ENCODE peak calls at places on chromosomes 12 and 14, in ten cellular contexts. T is mesenchymal stem cell; J is SJSA1; F is NB4; M is A172; Y is NT2/D1; S is cardiac muscle cell; K is SW480; E is CD8-positive, alpha-beta T cell; H is NCI-H446 treated with DMSO at 0.1 percent for 48 hours. W is an unnamed sample.

GRCh38 chr12:108442910-108443309 is 72.2 kb upstream of the FICD start:
- DNase-seq in E (no peak), K (no peak), Y (no peak), F (no peak), T (no peak), H (no peak), J (no peak), M (no peak), S (no peak), W (no peak)

GRCh38 chr12:123898673-123899072 is 74.0 kb downstream of the CCDC92 start:
- DNase-seq in T (no peak), F (no peak), S (no peak), M (no peak), H (no peak), J (no peak), Y (no peak), K (no peak), E (no peak), W (no peak)

GRCh38 chr14:51368721-51369163 is 128.7 kb downstream of the TMX1 start:
- DNase-seq in J (peak), F (no peak), E (no peak), Y (no peak), K (no peak), H (no peak), T (peak), M (peak), S (peak), W (no peak)

GRCh38 chr12:108157856-108158255 is 28.8 kb downstream of the WSCD2 start:
- DNase-seq in Y (no peak), M (no peak), K (no peak), F (no peak), E (no peak), S (no peak), H (no peak), T (no peak), J (no peak), W (no peak)

GRCh38 chr14:27040552-27040951 is 442.7 kb upstream of the NOVA1 start:
- DNase-seq in F (no peak), J (no peak), K (no peak), S (no peak), H (no peak), Y (no peak), M (peak), E (no peak), T (no peak), W (no peak)

GRCh38 chr14:76759589-76759988 is 1.7 kb upstream of the VASH1 start:
- DNase-seq in T (no peak), F (no peak), K (no peak), Y (no peak), H (no peak), S (no peak), E (no peak), J (no peak), M (no peak), W (no peak)

GRCh38 chr12:30416631-30417030 is 279.0 kb downstream of the IPO8 start:
- DNase-seq in M (no peak), H (no peak), K (no peak), F (no peak), Y (no peak), J (no peak), T (no peak), S (no peak), E (no peak), W (no peak)

GRCh38 chr14:69246331-69246730 is 13.6 kb upstream of the GALNT16 start:
- DNase-seq in E (no peak), M (no peak), H (no peak), F (no peak), K (no peak), Y (no peak), S (no peak), J (no peak), T (no peak), W (no peak)

GRCh38 chr12:124833693-124834122 is 30.0 kb downstream of the SCARB1 start:
- DNase-seq in M (peak), F (no peak), S (peak), T (no peak), Y (peak), H (no peak), J (no peak), K (no peak), E (no peak), W (no peak)

GRCh38 chr14:31207746-31208545 is at the start of gene HECTD1:
- DNase-seq in F (peak), Y (peak), T (peak), M (peak), K (peak), S (peak), E (peak), J (peak), H (peak), W (peak)

GRCh38 chr12:113030875-113031525 is 25.5 kb upstream of the DTX1 start:
- DNase-seq in Y (peak), S (peak), H (peak), F (peak), E (no peak), J (peak), K (peak), T (peak), M (peak), W (peak)

GRCh38 chr12:76113800-76114757 is 29.6 kb upstream of the NAP1L1 start:
- DNase-seq in H (no peak), E (no peak), F (no peak), T (peak), J (no peak), S (peak), M (no peak), K (no peak), Y (no peak), W (no peak)

GRCh38 chr12:95674088-95674595 is 116.4 kb downstream of the NTN4 start:
- DNase-seq in H (no peak), T (no peak), J (no peak), S (no peak), Y (no peak), E (no peak), K (no peak), F (no peak), M (no peak), W (no peak)

GRCh38 chr12:103751600-103751999 is 89.4 kb downstream of the NT5DC3 start:
- DNase-seq in M (no peak), E (no peak), K (no peak), J (no peak), S (peak), H (peak), Y (no peak), F (no peak), T (no peak), W (no peak)

GRCh38 chr14:95196268-95196667 is 38.9 kb upstream of the DICER1 start:
- DNase-seq in M (no peak), K (peak), H (no peak), E (no peak), T (no peak), J (no peak), F (peak), Y (no peak), S (no peak), W (no peak)

GRCh38 chr12:122449317-122449716 is 26.8 kb upstream of the CLIP1 start:
- DNase-seq in T (peak), S (peak), J (no peak), M (peak), Y (no peak), H (no peak), K (peak), E (no peak), F (peak), W (no peak)

GRCh38 chr12:39252628-39253027 is 190.3 kb downstream of the KIF21A start:
- DNase-seq in S (no peak), M (no peak), T (no peak), F (no peak), H (no peak), K (no peak), E (no peak), Y (no peak), J (no peak), W (no peak)

GRCh38 chr14:101595887-101596721 is 34.8 kb downstream of the DIO3 start:
- DNase-seq in M (peak), E (peak), F (peak), J (no peak), K (no peak), Y (no peak), T (no peak), S (no peak), H (no peak), W (no peak)

W was measured in SK-N-DZ.